ENCODE peak calls at places on chromosomes 3 and 15, in nine cellular contexts. F is CD8-positive, alpha-beta T cell; O is ovary; B is sigmoid colon; E is fibroblast of lung; U is psoas muscle; C is hepatocyte; I is body of pancreas; J is spleen. L is an unnamed sample. For H3K27me3, H3K9me3 and H3K4me1, the result is how much of the 10 kb centered on the place peaks cover.

GRCh38 chr3:27467545-27467944 is 16.6 kb downstream of the SLC4A7 start:
- DNase-seq in F (no peak), O (no peak), B (no peak), E (peak), U (no peak), C (peak), I (no peak), J (no peak), L (peak)

GRCh38 chr3:17579289-17580031 is 163.0 kb downstream of the TBC1D5 start:
- DNase-seq in F (no peak), O (no peak), B (no peak), E (no peak), U (no peak), C (no peak), I (no peak), J (no peak), L (no peak)

GRCh38 chr3:41404601-41405000 is 205.3 kb downstream of the CTNNB1 start:
- DNase-seq in F (no peak), O (no peak), B (no peak), E (no peak), U (no peak), C (no peak), I (no peak), J (no peak), L (peak)

GRCh38 chr3:78645628-78646310 is 1122.0 kb downstream of the ROBO1 start:
- DNase-seq in F (no peak), O (no peak), B (no peak), E (peak), U (no peak), C (peak), I (no peak), J (no peak), L (peak)

GRCh38 chr3:192408721-192409151 is 318.6 kb downstream of the FGF12 start:
- DNase-seq in F (no peak), O (peak), B (no peak), E (peak), U (peak), C (peak), I (no peak), J (peak), L (no peak)

GRCh38 chr3:9248232-9249191 is 934 bp downstream of the SRGAP3 start:
- DNase-seq in F (no peak), O (no peak), B (no peak), E (no peak), U (no peak), C (no peak), I (peak), J (no peak), L (no peak)

GRCh38 chr15:83602021-83602420 is 51.9 kb upstream of the ADAMTSL3 start:
- DNase-seq in F (no peak), O (no peak), B (no peak), E (no peak), U (no peak), C (no peak), I (no peak), J (no peak), L (no peak)

GRCh38 chr15:100017140-100017539 is 283.9 kb upstream of the LYSMD4 start:
- DNase-seq in F (no peak), O (no peak), B (no peak), E (no peak), U (no peak), C (no peak), I (no peak), J (no peak), L (peak)

GRCh38 chr3:33821989-33822388 is 23.6 kb downstream of the PDCD6IP start:
- DNase-seq in F (no peak), O (no peak), B (no peak), E (no peak), U (no peak), C (no peak), I (no peak), J (no peak), L (no peak)

GRCh38 chr3:151538706-151539403 is 78.0 kb upstream of the IGSF10 start:
- DNase-seq in F (no peak), O (peak), B (peak), E (peak), U (no peak), C (no peak), I (peak), J (no peak), L (no peak)

GRCh38 chr3:79515072-79515471 is 252.7 kb downstream of the ROBO1 start:
- DNase-seq in F (no peak), O (no peak), B (no peak), E (peak), U (no peak), C (no peak), I (no peak), J (no peak), L (peak)

GRCh38 chr15:59247364-59247763 is 40.7 kb downstream of the LDHAL6B start:
- DNase-seq in F (peak), O (no peak), B (no peak), E (peak), U (peak), C (peak), I (peak), J (no peak), L (peak)

GRCh38 chr15:94002026-94002425 is 229.3 kb upstream of the MCTP2 start:
- DNase-seq in F (no peak), O (no peak), B (no peak), E (no peak), U (no peak), C (no peak), I (no peak), J (no peak), L (peak)

GRCh38 chr3:46676601-46677071 is 16.8 kb downstream of the ALS2CL start:
- DNase-seq in F (no peak), O (no peak), B (peak), E (no peak), U (peak), C (no peak), I (no peak), J (peak), L (no peak)

GRCh38 chr15:29139072-29139471 is 130.6 kb downstream of the NSMCE3 start:
- DNase-seq in F (no peak), O (no peak), B (no peak), E (no peak), U (peak), C (no peak), I (no peak), J (peak), L (no peak)

GRCh38 chr15:29138260-29138659 is 131.4 kb downstream of the NSMCE3 start:
- DNase-seq in F (no peak), O (no peak), B (no peak), E (no peak), U (no peak), C (no peak), I (no peak), J (no peak), L (no peak)

GRCh38 chr15:29141206-29141907 is 128.3 kb downstream of the NSMCE3 start:
- DNase-seq in F (no peak), O (no peak), B (no peak), E (no peak), U (peak), C (no peak), I (no peak), J (no peak), L (no peak)

GRCh38 chr15:29140475-29141172 is 129.0 kb downstream of the NSMCE3 start:
- DNase-seq in F (no peak), O (no peak), B (no peak), E (no peak), U (peak), C (no peak), I (peak), J (peak), L (no peak)

GRCh38 chr15:29139540-29140459 is 129.8 kb downstream of the NSMCE3 start:
- DNase-seq in F (peak), O (peak), B (no peak), E (peak), U (peak), C (peak), I (peak), J (peak), L (peak)
- H3K27me3 ChIP-seq in F (under half), O (under half), B (under half), E (under half), U (under half), C (under half), I (under half), J (under half), L (under half)

GRCh38 chr3:44682182-44682896 is 30.1 kb upstream of the ZNF502 start:
- DNase-seq in F (no peak), O (no peak), B (no peak), E (no peak), U (no peak), C (no peak), I (no peak), J (no peak), L (no peak)
- H3K9me3 ChIP-seq in F (under half), O (under half), B (under half), E (under half), U (under half), C (under half), I (under half), J (under half), L (under half)

DNA sequence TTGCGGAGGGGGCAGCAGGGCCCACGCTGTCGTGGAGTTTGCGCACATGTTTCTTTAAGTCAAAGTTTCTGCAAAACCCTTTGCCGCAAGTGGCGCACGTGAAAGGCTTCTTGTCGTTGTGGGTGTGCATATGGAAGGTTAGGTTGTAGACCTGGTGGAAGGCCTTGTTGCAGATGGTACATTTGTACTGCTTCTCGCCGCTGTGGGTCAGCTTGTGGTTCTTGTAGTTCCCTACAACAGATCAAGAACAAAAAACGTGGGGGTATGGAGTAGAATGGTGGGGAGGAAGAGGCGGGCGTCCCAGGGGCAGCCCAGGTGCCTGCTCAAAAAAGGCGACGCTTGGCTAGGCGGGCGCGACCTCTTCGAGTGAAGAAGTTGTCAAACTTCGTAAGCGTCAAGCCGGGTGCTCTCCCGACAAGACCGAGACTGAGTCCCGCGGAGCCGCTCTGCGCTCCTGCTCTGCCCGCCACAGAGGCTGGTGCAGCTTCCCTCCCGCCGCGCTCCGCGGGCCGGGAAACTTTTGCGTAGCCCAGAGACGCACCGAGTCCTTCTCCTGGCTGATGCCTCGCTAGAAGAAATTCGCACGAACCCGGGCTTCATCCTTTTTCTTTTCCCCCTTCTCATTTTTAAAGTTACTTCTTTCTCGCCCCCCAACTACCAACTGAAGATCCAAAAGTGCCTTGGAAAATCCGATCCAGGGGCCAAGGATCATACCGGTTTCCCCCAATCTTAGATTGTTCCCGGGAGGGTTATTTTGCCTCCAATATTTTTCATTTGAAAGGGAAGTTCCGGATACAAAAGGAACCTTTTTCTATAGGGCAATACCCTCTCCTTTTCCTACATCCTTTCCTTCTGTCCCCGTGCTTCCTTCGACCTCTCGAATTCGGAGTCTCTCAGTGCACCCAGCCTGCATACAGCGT is 3.0 kb downstream of the FEZF2 start:
- DNase-seq in F (no peak), O (no peak), B (no peak), E (no peak), U (no peak), C (no peak), I (no peak), J (no peak), L (no peak)
- H3K4me1 ChIP-seq in F (under half), O (under half), B (under half), E (under half), U (under half), C (under half), I (under half), J (under half), L (under half)

DNA sequence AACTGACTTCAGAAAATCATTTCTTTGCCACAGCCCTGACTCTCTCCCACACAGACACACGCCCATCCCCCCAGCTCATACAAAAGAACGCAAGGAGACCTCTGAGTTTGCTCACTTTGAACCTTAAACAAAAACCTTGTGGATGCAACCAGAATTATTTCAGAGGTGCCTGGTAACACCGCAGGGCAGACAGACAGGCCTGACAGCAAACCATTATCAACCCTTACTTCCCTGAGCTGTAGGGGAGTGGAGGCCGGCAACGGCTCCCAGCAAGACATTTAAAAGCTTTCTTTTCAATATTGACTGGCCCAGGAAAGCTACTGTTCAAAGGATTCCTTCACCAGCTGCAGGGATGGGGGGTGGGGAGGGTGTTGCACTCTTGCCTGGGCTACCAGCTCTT is 2.0 kb upstream of the EFCC1 start:
- DNase-seq in F (no peak), O (peak), B (no peak), E (no peak), U (no peak), C (no peak), I (no peak), J (no peak), L (no peak)
- H3K27me3 ChIP-seq in F (under half), O (under half), B (under half), E (half or more), U (under half), C (half or more), I (under half), J (under half), L (under half)

DNA sequence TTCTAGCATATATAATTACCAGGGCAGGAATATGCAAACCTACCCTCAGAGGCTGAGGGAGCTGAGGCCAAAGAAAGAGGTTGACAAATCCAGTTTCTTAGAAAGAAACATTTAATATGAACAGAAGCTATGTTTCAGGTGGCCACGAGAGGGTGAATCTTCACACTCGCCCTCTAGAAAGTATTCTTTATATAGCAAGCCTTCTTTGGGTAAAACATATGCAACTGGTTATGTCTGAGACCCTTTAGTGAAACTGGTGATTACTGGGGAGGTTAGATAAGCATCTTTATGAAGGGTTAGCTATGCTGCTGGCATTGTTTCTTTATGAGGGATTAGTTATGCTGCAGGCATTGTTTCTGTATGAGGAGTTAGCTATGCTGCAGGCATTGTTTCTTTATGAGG is 50.7 kb upstream of the GOLGA6L2 start:
- DNase-seq in F (no peak), O (no peak), B (no peak), E (peak), U (no peak), C (peak), I (peak), J (no peak), L (peak)
- H3K9me3 ChIP-seq in F (under half), O (under half), B (under half), E (under half), U (under half), C (under half), I (under half), J (under half), L (under half)

GRCh38 chr3:70531063-70531657 is 218.7 kb upstream of the MDFIC2 start:
- DNase-seq in F (no peak), O (no peak), B (no peak), E (peak), U (no peak), C (peak), I (no peak), J (no peak), L (peak)
- H3K4me1 ChIP-seq in F (under half), O (under half), B (under half), E (under half), U (under half), C (under half), I (under half), J (under half), L (under half)

L was measured in A673.